ENCODE peak calls at places on chromosome X, in ten cellular contexts. M, H, I, O, N, Z, B, F, K and P are unnamed samples.

GRCh38 chrX:120457766-120458180 is 11.3 kb downstream of the LAMP2 start:
- DNase-seq in F (no peak), O (no peak), M (peak; percentile 87), I (no peak), B (no peak), Z (no peak), H (peak; percentile 30), K (peak; percentile 43), N (no peak), P (peak; percentile 26)

GRCh38 chrX:151240237-151240636 is 63.9 kb downstream of the GPR50 start:
- DNase-seq in N (no peak), M (no peak), I (no peak), Z (no peak), O (no peak), H (no peak), F (no peak), B (no peak), K (no peak), P (no peak)

GRCh38 chrX:150038356-150038755 is 100.1 kb upstream of the EOLA2 start:
- DNase-seq in K (peak; percentile 43), I (no peak), B (no peak), F (no peak), Z (no peak), N (no peak), M (no peak), O (no peak), H (no peak), P (no peak)

GRCh38 chrX:106684207-106684606 is 42.3 kb upstream of the RNF128 start:
- DNase-seq in I (no peak), B (no peak), K (no peak), Z (no peak), N (no peak), M (no peak), F (no peak), O (no peak), H (no peak), P (no peak)

GRCh38 chrX:23365541-23365940 is 30.9 kb downstream of the PTCHD1 start:
- DNase-seq in H (no peak), K (no peak), B (no peak), I (no peak), O (no peak), M (no peak), N (no peak), F (peak; percentile 54), Z (no peak), P (no peak)

GRCh38 chrX:14409341-14409740 is 120.0 kb upstream of the GLRA2 start:
- DNase-seq in N (no peak), H (no peak), K (peak; percentile 22), O (no peak), Z (no peak), F (no peak), I (no peak), M (peak; percentile 15), B (no peak), P (no peak)

GRCh38 chrX:73214366-73215094 is at the start of gene NAP1L2:
- DNase-seq in H (no peak), K (no peak), Z (peak; percentile 18), M (peak; percentile 33), N (peak; percentile 71), O (peak; percentile 19), F (peak; percentile 61), B (peak; percentile 71), I (peak; percentile 61), P (peak; percentile 70)

GRCh38 chrX:38664285-38664684 is 102.9 kb downstream of the TSPAN7 start:
- DNase-seq in Z (no peak), N (no peak), F (no peak), M (peak; percentile 55), I (no peak), B (peak; percentile 62), O (peak; percentile 6), H (peak; percentile 12), K (peak; percentile 15), P (peak; percentile 48)

GRCh38 chrX:32597777-32598176 is 613.6 kb downstream of the DMD start:
- DNase-seq in N (no peak), F (no peak), I (no peak), B (no peak), K (no peak), H (no peak), M (no peak), O (no peak), Z (no peak), P (no peak)

GRCh38 chrX:45454235-45454634 is 253.6 kb upstream of the DIPK2B start:
- DNase-seq in K (no peak), M (no peak), Z (no peak), I (no peak), B (peak; percentile 60), H (no peak), O (no peak), N (no peak), F (no peak), P (no peak)

GRCh38 chrX:102650903-102651241 is 411 bp upstream of the GPRASP1 start:
- DNase-seq in M (no peak), F (no peak), H (no peak), I (no peak), O (no peak), B (no peak), K (no peak), Z (no peak), N (no peak), P (no peak)

GRCh38 chrX:41718481-41719245 is 5.3 kb upstream of the GPR82 start:
- DNase-seq in I (no peak), H (no peak), K (no peak), O (no peak), B (peak; percentile 92), M (no peak), N (no peak), F (no peak), Z (no peak), P (no peak)

GRCh38 chrX:56729152-56729557 is at the start of gene NBDY:
- DNase-seq in B (peak; percentile 75), M (peak; percentile 62), H (peak; percentile 63), I (peak; percentile 58), Z (peak; percentile 21), O (peak; percentile 36), N (no peak), F (peak; percentile 18), K (peak; percentile 37), P (peak; percentile 46)

GRCh38 chrX:56727531-56727930 is 1.5 kb upstream of the NBDY start:
- DNase-seq in H (no peak), I (no peak), N (no peak), M (no peak), K (no peak), O (no peak), B (no peak), F (no peak), Z (no peak), P (no peak)

GRCh38 chrX:56728321-56728720 is 722 bp upstream of the NBDY start:
- DNase-seq in H (no peak), B (no peak), Z (no peak), F (no peak), K (no peak), I (no peak), M (peak; percentile 24), O (no peak), N (no peak), P (peak; percentile 6)

GRCh38 chrX:56726609-56727008 is 2.4 kb upstream of the NBDY start:
- DNase-seq in H (peak; percentile 42), Z (no peak), N (no peak), I (no peak), B (no peak), F (peak; percentile 23), O (peak; percentile 6), M (peak; percentile 67), K (peak; percentile 27), P (peak; percentile 9)

DNA sequence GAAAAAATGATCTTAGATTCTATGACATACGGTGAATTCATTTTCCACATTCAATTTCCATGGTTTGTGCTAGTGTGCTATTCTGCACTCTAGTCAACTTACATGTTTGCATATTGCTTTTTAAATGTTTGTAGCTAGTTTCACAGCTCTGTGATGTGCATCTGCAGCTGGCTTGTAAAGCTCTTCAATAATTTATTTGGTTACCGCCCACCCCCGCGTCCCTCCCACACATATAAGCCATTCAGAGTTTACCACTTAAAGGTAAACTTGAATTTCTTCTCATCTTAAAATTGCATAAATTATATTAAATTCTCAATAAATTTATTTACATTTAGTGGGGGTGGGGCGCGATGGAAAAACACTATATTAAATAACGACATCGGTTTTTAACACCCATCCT is 291 bp upstream of the NBDY start:
- DNase-seq in F (peak; percentile 5), N (no peak), H (peak; percentile 50), Z (no peak), I (no peak), K (peak; percentile 8), O (peak; percentile 3), B (no peak), M (peak; percentile 41), P (peak; percentile 7)
- H3K4me3 ChIP-seq in F (no peak overlapping the region), N (peak overlapping the region; percentile 57), H (peak overlapping the region; percentile 86), Z (peak overlapping the region; percentile 61), I (peak overlapping the region; percentile 85), K (peak overlapping the region; percentile 65), O (peak overlapping the region; percentile 70), B (peak overlapping the region; percentile 89), M (peak overlapping the region; percentile 95), P (peak overlapping the region; percentile 94)

GRCh38 chrX:68694429-68695205 is 47.2 kb downstream of the STARD8 start:
- DNase-seq in B (no peak), Z (no peak), O (no peak), K (no peak), I (no peak), M (peak; percentile 45), F (peak; percentile 27), N (no peak), H (no peak), P (peak; percentile 20)
- H3K27ac ChIP-seq in B (no peak overlapping the region), Z (no peak overlapping the region), O (peak overlapping the region; percentile 89), K (no peak overlapping the region), I (no peak overlapping the region), M (no peak overlapping the region), F (peak overlapping the region; percentile 78), N (no peak overlapping the region), H (no peak overlapping the region), P (no peak overlapping the region)

DNA sequence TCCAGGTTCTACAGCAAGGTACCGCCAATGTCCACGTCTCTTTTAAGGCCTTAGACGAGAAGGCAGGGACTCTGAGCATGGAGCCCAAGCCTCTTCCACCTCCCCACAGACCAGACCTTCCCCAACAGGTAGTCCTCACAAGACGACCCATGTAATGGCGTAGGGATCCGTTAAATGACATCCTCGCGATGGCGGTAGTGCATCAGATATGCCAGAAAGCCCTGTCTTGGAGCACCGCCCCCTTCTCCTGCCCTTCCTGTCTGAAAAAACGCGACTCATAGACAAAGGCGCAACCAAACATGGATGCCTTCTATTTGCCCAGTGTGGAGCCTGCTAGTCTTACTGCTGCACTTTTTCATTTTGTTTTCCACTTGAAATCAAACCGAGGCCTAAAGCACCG is 185.4 kb downstream of the OR13H1 start:
- DNase-seq in I (peak; percentile 86), O (no peak), B (no peak), F (no peak), H (no peak), Z (no peak), N (peak; percentile 94), M (no peak), K (peak; percentile 77), P (peak; percentile 85)
- H3K4me3 ChIP-seq in I (no peak overlapping the region), O (no peak overlapping the region), B (no peak overlapping the region), F (no peak overlapping the region), H (no peak overlapping the region), Z (no peak overlapping the region), N (no peak overlapping the region), M (no peak overlapping the region), K (peak overlapping the region; percentile 62), P (peak overlapping the region; percentile 58)

DNA sequence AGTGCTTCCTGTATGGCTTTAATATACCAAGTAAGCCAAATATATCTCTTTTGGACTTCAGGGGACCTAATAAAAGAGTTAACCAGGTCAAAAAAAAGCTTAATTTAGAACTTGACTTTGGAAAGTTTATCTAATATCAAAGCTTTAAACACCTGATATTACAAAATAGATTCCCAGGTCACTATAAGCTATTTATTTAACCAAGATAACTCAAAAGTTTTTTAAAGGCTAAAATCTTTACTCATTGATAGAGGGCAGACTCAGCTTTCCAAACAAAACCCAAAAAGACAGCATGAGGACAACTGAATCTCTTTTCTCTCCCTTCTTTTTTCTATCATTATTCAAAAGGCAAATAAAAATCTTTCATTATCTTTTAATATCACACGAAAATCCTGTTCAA is 19.5 kb downstream of the NUDT11 start:
- DNase-seq in O (no peak), K (no peak), B (no peak), M (no peak), F (no peak), Z (no peak), H (no peak), I (no peak), N (no peak), P (no peak)
- H3K27ac ChIP-seq in O (no peak overlapping the region), K (no peak overlapping the region), B (no peak overlapping the region), M (no peak overlapping the region), F (peak overlapping the region; percentile 14), Z (no peak overlapping the region), H (no peak overlapping the region), I (no peak overlapping the region), N (no peak overlapping the region), P (no peak overlapping the region)